ENCODE peak calls at places on chromosomes 5 and 9, in eight cellular contexts. One of them, this sample, is unnamed.

GRCh38 chr9:114386886-114387677 is 700 bp downstream of the AKNA start:
- DNase-seq in GM23338: no peak
- DNase-seq in fibroblast of lung: peak
- DNase-seq in OCI-LY7: no peak
- DNase-seq in A549: no peak
- DNase-seq in GM23248: peak
- DNase-seq in PC-9: no peak
- DNase-seq in neural progenitor cell: no peak
- DNase-seq in this sample: no peak

GRCh38 chr5:150278046-150278760 is 11.4 kb downstream of the CAMK2A start:
- DNase-seq in GM23338: no peak
- DNase-seq in fibroblast of lung: peak
- DNase-seq in OCI-LY7: no peak
- DNase-seq in A549: no peak
- DNase-seq in GM23248: peak
- DNase-seq in PC-9: peak
- DNase-seq in neural progenitor cell: no peak
- DNase-seq in this sample: no peak

GRCh38 chr5:37717613-37718431 is 122.0 kb downstream of the GDNF start:
- DNase-seq in GM23338: no peak
- DNase-seq in fibroblast of lung: peak
- DNase-seq in OCI-LY7: no peak
- DNase-seq in A549: peak
- DNase-seq in GM23248: peak
- DNase-seq in PC-9: peak
- DNase-seq in neural progenitor cell: peak
- DNase-seq in this sample: peak

GRCh38 chr5:23820764-23821471 is 313.5 kb downstream of the PRDM9 start:
- DNase-seq in GM23338: peak
- DNase-seq in fibroblast of lung: peak
- DNase-seq in OCI-LY7: peak
- DNase-seq in A549: peak
- DNase-seq in GM23248: peak
- DNase-seq in PC-9: no peak
- DNase-seq in neural progenitor cell: peak
- DNase-seq in this sample: peak

GRCh38 chr9:22037954-22038690 is 29.0 kb upstream of the CDKN2B start:
- DNase-seq in GM23338: peak
- DNase-seq in fibroblast of lung: no peak
- DNase-seq in OCI-LY7: peak
- DNase-seq in A549: no peak
- DNase-seq in GM23248: peak
- DNase-seq in PC-9: peak
- DNase-seq in neural progenitor cell: no peak
- DNase-seq in this sample: peak

GRCh38 chr5:107930092-107930491 is 259.4 kb upstream of the EFNA5 start:
- DNase-seq in GM23338: no peak
- DNase-seq in fibroblast of lung: peak
- DNase-seq in OCI-LY7: no peak
- DNase-seq in A549: no peak
- DNase-seq in GM23248: no peak
- DNase-seq in PC-9: no peak
- DNase-seq in neural progenitor cell: no peak
- DNase-seq in this sample: no peak

GRCh38 chr5:64161420-64161819 is 4.2 kb upstream of the RNF180 start:
- DNase-seq in GM23338: no peak
- DNase-seq in fibroblast of lung: no peak
- DNase-seq in OCI-LY7: peak
- DNase-seq in A549: no peak
- DNase-seq in GM23248: no peak
- DNase-seq in PC-9: no peak
- DNase-seq in neural progenitor cell: peak
- DNase-seq in this sample: no peak

GRCh38 chr5:18653216-18653752 is 1019.0 kb downstream of the TAF11L14 start:
- DNase-seq in GM23338: no peak
- DNase-seq in fibroblast of lung: no peak
- DNase-seq in OCI-LY7: no peak
- DNase-seq in A549: no peak
- DNase-seq in GM23248: no peak
- DNase-seq in PC-9: no peak
- DNase-seq in neural progenitor cell: no peak
- DNase-seq in this sample: no peak

GRCh38 chr9:106892632-106893031 is 29.7 kb downstream of the ZNF462 start:
- DNase-seq in GM23338: peak
- DNase-seq in fibroblast of lung: peak
- DNase-seq in OCI-LY7: no peak
- DNase-seq in A549: peak
- DNase-seq in GM23248: peak
- DNase-seq in PC-9: peak
- DNase-seq in neural progenitor cell: peak
- DNase-seq in this sample: peak

GRCh38 chr9:34651286-34651685 is 699 bp upstream of the IL11RA start:
- DNase-seq in GM23338: no peak
- DNase-seq in fibroblast of lung: peak
- DNase-seq in OCI-LY7: no peak
- DNase-seq in A549: no peak
- DNase-seq in GM23248: peak
- DNase-seq in PC-9: no peak
- DNase-seq in neural progenitor cell: no peak
- DNase-seq in this sample: no peak

GRCh38 chr5:171750316-171750788 is 35.3 kb upstream of the SMIM23 start:
- DNase-seq in GM23338: peak
- DNase-seq in fibroblast of lung: peak
- DNase-seq in OCI-LY7: peak
- DNase-seq in A549: peak
- DNase-seq in GM23248: peak
- DNase-seq in PC-9: no peak
- DNase-seq in neural progenitor cell: peak
- DNase-seq in this sample: peak

GRCh38 chr5:149309354-149309753 is 35.9 kb upstream of the GRPEL2 start:
- DNase-seq in GM23338: no peak
- DNase-seq in fibroblast of lung: no peak
- DNase-seq in OCI-LY7: no peak
- DNase-seq in A549: no peak
- DNase-seq in GM23248: no peak
- DNase-seq in PC-9: no peak
- DNase-seq in neural progenitor cell: no peak
- DNase-seq in this sample: no peak

GRCh38 chr5:6637590-6637989 is 4.3 kb downstream of the SRD5A1 start:
- DNase-seq in GM23338: no peak
- DNase-seq in fibroblast of lung: no peak
- DNase-seq in OCI-LY7: no peak
- DNase-seq in A549: no peak
- DNase-seq in GM23248: no peak
- DNase-seq in PC-9: no peak
- DNase-seq in neural progenitor cell: peak
- DNase-seq in this sample: no peak

GRCh38 chr5:176881816-176882565 is 17.2 kb downstream of the HK3 start:
- DNase-seq in GM23338: no peak
- DNase-seq in fibroblast of lung: no peak
- DNase-seq in OCI-LY7: no peak
- DNase-seq in A549: no peak
- DNase-seq in GM23248: no peak
- DNase-seq in PC-9: peak
- DNase-seq in neural progenitor cell: no peak
- DNase-seq in this sample: no peak

GRCh38 chr5:137218471-137218870 is 280.7 kb downstream of the SPOCK1 start:
- DNase-seq in GM23338: no peak
- DNase-seq in fibroblast of lung: peak
- DNase-seq in OCI-LY7: no peak
- DNase-seq in A549: peak
- DNase-seq in GM23248: peak
- DNase-seq in PC-9: peak
- DNase-seq in neural progenitor cell: no peak
- DNase-seq in this sample: peak

GRCh38 chr5:153223376-153223775 is 267.1 kb upstream of the GRIA1 start:
- DNase-seq in GM23338: no peak
- DNase-seq in fibroblast of lung: peak
- DNase-seq in OCI-LY7: no peak
- DNase-seq in A549: no peak
- DNase-seq in GM23248: peak
- DNase-seq in PC-9: no peak
- DNase-seq in neural progenitor cell: no peak
- DNase-seq in this sample: no peak

GRCh38 chr5:169721771-169722170 is 84.7 kb downstream of the DOCK2 start:
- DNase-seq in GM23338: no peak
- DNase-seq in fibroblast of lung: no peak
- DNase-seq in OCI-LY7: no peak
- DNase-seq in A549: no peak
- DNase-seq in GM23248: no peak
- DNase-seq in PC-9: no peak
- DNase-seq in neural progenitor cell: no peak
- DNase-seq in this sample: no peak

GRCh38 chr5:76065258-76065657 is 17.9 kb upstream of the SV2C start:
- DNase-seq in GM23338: no peak
- DNase-seq in fibroblast of lung: no peak
- DNase-seq in OCI-LY7: no peak
- DNase-seq in A549: no peak
- DNase-seq in GM23248: no peak
- DNase-seq in PC-9: no peak
- DNase-seq in neural progenitor cell: no peak
- DNase-seq in this sample: no peak

GRCh38 chr9:12785251-12785880 is 10.5 kb downstream of the LURAP1L start:
- DNase-seq in GM23338: no peak
- DNase-seq in fibroblast of lung: peak
- DNase-seq in OCI-LY7: no peak
- DNase-seq in A549: no peak
- DNase-seq in GM23248: peak
- DNase-seq in PC-9: peak
- DNase-seq in neural progenitor cell: no peak
- DNase-seq in this sample: peak
- H3K4me2 ChIP-seq in GM23338: no peak
- H3K4me2 ChIP-seq in fibroblast of lung: peak
- H3K4me2 ChIP-seq in OCI-LY7: no peak
- H3K4me2 ChIP-seq in A549: peak
- H3K4me2 ChIP-seq in GM23248: peak
- H3K4me2 ChIP-seq in PC-9: peak
- H3K4me2 ChIP-seq in neural progenitor cell: no peak
- H3K4me2 ChIP-seq in this sample: peak

DNA sequence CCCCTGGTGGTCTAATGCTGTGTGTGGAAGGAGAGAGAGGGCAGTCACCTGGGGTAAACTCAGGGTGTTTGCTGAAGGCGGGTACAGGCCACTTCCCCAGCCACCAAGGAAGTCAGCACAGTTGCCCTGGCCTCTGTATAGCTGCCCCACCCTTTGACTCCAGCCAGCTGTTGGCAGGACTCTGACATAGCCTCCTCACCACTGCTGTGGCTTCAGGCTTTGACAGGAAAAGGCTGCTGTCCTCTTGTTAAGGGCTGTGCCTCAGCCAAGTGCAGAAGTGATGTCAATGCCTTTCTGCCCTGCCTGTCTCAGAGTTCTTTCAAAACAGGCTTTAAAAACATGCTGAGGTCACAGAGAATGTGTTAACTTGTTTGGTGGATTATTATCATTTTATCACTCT is 487.2 kb upstream of the KLF4 start:
- DNase-seq in GM23338: no peak
- DNase-seq in fibroblast of lung: no peak
- DNase-seq in OCI-LY7: no peak
- DNase-seq in A549: no peak
- DNase-seq in GM23248: peak
- DNase-seq in PC-9: no peak
- DNase-seq in neural progenitor cell: no peak
- DNase-seq in this sample: no peak
- H3K4me2 ChIP-seq in GM23338: peak
- H3K4me2 ChIP-seq in fibroblast of lung: no peak
- H3K4me2 ChIP-seq in OCI-LY7: no peak
- H3K4me2 ChIP-seq in A549: no peak
- H3K4me2 ChIP-seq in GM23248: no peak
- H3K4me2 ChIP-seq in PC-9: no peak
- H3K4me2 ChIP-seq in neural progenitor cell: no peak
- H3K4me2 ChIP-seq in this sample: no peak

DNA sequence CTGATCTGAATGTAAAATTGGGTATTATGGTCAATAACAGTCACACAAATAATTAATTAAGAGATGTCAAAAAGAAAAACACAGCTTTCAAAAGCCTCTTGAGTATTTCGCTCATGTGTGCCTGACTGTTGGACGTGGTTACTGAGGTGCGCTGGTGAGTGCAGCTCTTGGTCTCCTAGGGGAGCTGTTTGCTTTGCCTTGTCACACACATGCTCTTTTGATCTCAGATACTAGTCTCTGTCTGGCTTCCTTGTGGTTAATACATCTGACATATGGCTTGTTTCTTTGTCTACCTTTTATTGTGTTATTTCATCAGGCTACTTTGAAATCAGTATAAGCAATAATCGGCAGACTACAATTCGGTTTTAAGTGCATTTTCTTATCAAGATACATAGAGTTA is 51.5 kb downstream of the PCSK1 start:
- DNase-seq in GM23338: peak
- DNase-seq in fibroblast of lung: no peak
- DNase-seq in OCI-LY7: peak
- DNase-seq in A549: no peak
- DNase-seq in GM23248: no peak
- DNase-seq in PC-9: no peak
- DNase-seq in neural progenitor cell: peak
- DNase-seq in this sample: no peak
- H3K4me2 ChIP-seq in GM23338: no peak
- H3K4me2 ChIP-seq in fibroblast of lung: no peak
- H3K4me2 ChIP-seq in OCI-LY7: no peak
- H3K4me2 ChIP-seq in A549: no peak
- H3K4me2 ChIP-seq in GM23248: no peak
- H3K4me2 ChIP-seq in PC-9: no peak
- H3K4me2 ChIP-seq in neural progenitor cell: no peak
- H3K4me2 ChIP-seq in this sample: no peak

GRCh38 chr9:136316271-136316751 is 11.0 kb upstream of the GPSM1 start:
- DNase-seq in GM23338: no peak
- DNase-seq in fibroblast of lung: no peak
- DNase-seq in OCI-LY7: no peak
- DNase-seq in A549: no peak
- DNase-seq in GM23248: no peak
- DNase-seq in PC-9: no peak
- DNase-seq in neural progenitor cell: no peak
- DNase-seq in this sample: no peak
- H3K4me2 ChIP-seq in GM23338: no peak
- H3K4me2 ChIP-seq in fibroblast of lung: no peak
- H3K4me2 ChIP-seq in OCI-LY7: no peak
- H3K4me2 ChIP-seq in A549: no peak
- H3K4me2 ChIP-seq in GM23248: no peak
- H3K4me2 ChIP-seq in PC-9: no peak
- H3K4me2 ChIP-seq in neural progenitor cell: no peak
- H3K4me2 ChIP-seq in this sample: no peak

GRCh38 chr5:126938461-126938860 is 91.9 kb downstream of the MARCHF3 start:
- DNase-seq in GM23338: no peak
- DNase-seq in fibroblast of lung: peak
- DNase-seq in OCI-LY7: no peak
- DNase-seq in A549: no peak
- DNase-seq in GM23248: peak
- DNase-seq in PC-9: peak
- DNase-seq in neural progenitor cell: no peak
- DNase-seq in this sample: peak
- H3K4me2 ChIP-seq in GM23338: no peak
- H3K4me2 ChIP-seq in fibroblast of lung: no peak
- H3K4me2 ChIP-seq in OCI-LY7: no peak
- H3K4me2 ChIP-seq in A549: peak
- H3K4me2 ChIP-seq in GM23248: peak
- H3K4me2 ChIP-seq in PC-9: no peak
- H3K4me2 ChIP-seq in neural progenitor cell: no peak
- H3K4me2 ChIP-seq in this sample: no peak

GRCh38 chr5:89493414-89493813 is 610.4 kb upstream of the MEF2C start:
- DNase-seq in GM23338: no peak
- DNase-seq in fibroblast of lung: no peak
- DNase-seq in OCI-LY7: no peak
- DNase-seq in A549: no peak
- DNase-seq in GM23248: no peak
- DNase-seq in PC-9: no peak
- DNase-seq in neural progenitor cell: no peak
- DNase-seq in this sample: no peak
- H3K4me2 ChIP-seq in GM23338: no peak
- H3K4me2 ChIP-seq in fibroblast of lung: no peak
- H3K4me2 ChIP-seq in OCI-LY7: no peak
- H3K4me2 ChIP-seq in A549: no peak
- H3K4me2 ChIP-seq in GM23248: no peak
- H3K4me2 ChIP-seq in PC-9: no peak
- H3K4me2 ChIP-seq in neural progenitor cell: no peak
- H3K4me2 ChIP-seq in this sample: no peak

GRCh38 chr9:112489039-112489546 is 2.5 kb downstream of the KIAA1958 start:
- DNase-seq in GM23338: peak
- DNase-seq in fibroblast of lung: peak
- DNase-seq in OCI-LY7: no peak
- DNase-seq in A549: no peak
- DNase-seq in GM23248: no peak
- DNase-seq in PC-9: no peak
- DNase-seq in neural progenitor cell: peak
- DNase-seq in this sample: no peak
- H3K4me2 ChIP-seq in GM23338: peak
- H3K4me2 ChIP-seq in fibroblast of lung: no peak
- H3K4me2 ChIP-seq in OCI-LY7: peak
- H3K4me2 ChIP-seq in A549: peak
- H3K4me2 ChIP-seq in GM23248: peak
- H3K4me2 ChIP-seq in PC-9: no peak
- H3K4me2 ChIP-seq in neural progenitor cell: peak
- H3K4me2 ChIP-seq in this sample: peak